ENCODE peak calls at places on chromosomes 12 and 14, in nine cellular contexts. One of them, this sample, is unnamed.

GRCh38 chr12:16136206-16136605 is 141.3 kb downstream of the SLC15A5 start:
- DNase-seq in lower leg skin: no peak
- DNase-seq in body of pancreas: no peak
- DNase-seq in NB4: no peak
- DNase-seq in stomach: no peak
- DNase-seq in H54: no peak
- DNase-seq in heart left ventricle: no peak
- DNase-seq in thyroid gland: no peak
- DNase-seq in IMR-90: no peak
- DNase-seq in this sample: no peak

GRCh38 chr14:77067632-77068514 is 30.2 kb upstream of the CIPC start:
- DNase-seq in lower leg skin: peak
- DNase-seq in body of pancreas: peak
- DNase-seq in NB4: peak
- DNase-seq in stomach: peak
- DNase-seq in H54: peak
- DNase-seq in heart left ventricle: peak
- DNase-seq in thyroid gland: peak
- DNase-seq in IMR-90: peak
- DNase-seq in this sample: peak

GRCh38 chr14:101583006-101583708 is 21.9 kb downstream of the DIO3 start:
- DNase-seq in lower leg skin: no peak
- DNase-seq in body of pancreas: no peak
- DNase-seq in NB4: no peak
- DNase-seq in stomach: no peak
- DNase-seq in H54: no peak
- DNase-seq in heart left ventricle: no peak
- DNase-seq in thyroid gland: no peak
- DNase-seq in IMR-90: no peak
- DNase-seq in this sample: no peak

GRCh38 chr12:61513972-61514371 is 746.2 kb upstream of the USP15 start:
- DNase-seq in lower leg skin: no peak
- DNase-seq in body of pancreas: no peak
- DNase-seq in NB4: no peak
- DNase-seq in stomach: no peak
- DNase-seq in H54: no peak
- DNase-seq in heart left ventricle: no peak
- DNase-seq in thyroid gland: no peak
- DNase-seq in IMR-90: no peak
- DNase-seq in this sample: no peak

GRCh38 chr14:84806627-84807026 is 723.3 kb upstream of the FLRT2 start:
- DNase-seq in lower leg skin: no peak
- DNase-seq in body of pancreas: no peak
- DNase-seq in NB4: no peak
- DNase-seq in stomach: no peak
- DNase-seq in H54: no peak
- DNase-seq in heart left ventricle: no peak
- DNase-seq in thyroid gland: no peak
- DNase-seq in IMR-90: no peak
- DNase-seq in this sample: no peak

GRCh38 chr12:40031965-40032364 is 73.9 kb downstream of the SLC2A13 start:
- DNase-seq in lower leg skin: no peak
- DNase-seq in body of pancreas: peak
- DNase-seq in NB4: no peak
- DNase-seq in stomach: no peak
- DNase-seq in H54: no peak
- DNase-seq in heart left ventricle: no peak
- DNase-seq in thyroid gland: no peak
- DNase-seq in IMR-90: no peak
- DNase-seq in this sample: no peak

GRCh38 chr12:50411051-50411660 is 10.5 kb downstream of the LARP4 start:
- DNase-seq in lower leg skin: peak
- DNase-seq in body of pancreas: no peak
- DNase-seq in NB4: peak
- DNase-seq in stomach: no peak
- DNase-seq in H54: no peak
- DNase-seq in heart left ventricle: no peak
- DNase-seq in thyroid gland: peak
- DNase-seq in IMR-90: peak
- DNase-seq in this sample: no peak

GRCh38 chr12:69900720-69901131 is 75.7 kb downstream of the MYRFL start:
- DNase-seq in lower leg skin: peak
- DNase-seq in body of pancreas: peak
- DNase-seq in NB4: peak
- DNase-seq in stomach: peak
- DNase-seq in H54: no peak
- DNase-seq in heart left ventricle: no peak
- DNase-seq in thyroid gland: peak
- DNase-seq in IMR-90: peak
- DNase-seq in this sample: peak

GRCh38 chr14:104515059-104515810 is 64.3 kb upstream of the C14orf180 start:
- DNase-seq in lower leg skin: no peak
- DNase-seq in body of pancreas: no peak
- DNase-seq in NB4: no peak
- DNase-seq in stomach: peak
- DNase-seq in H54: no peak
- DNase-seq in heart left ventricle: no peak
- DNase-seq in thyroid gland: no peak
- DNase-seq in IMR-90: no peak
- DNase-seq in this sample: no peak

GRCh38 chr12:78062781-78063180 is 232.1 kb downstream of the NAV3 start:
- DNase-seq in lower leg skin: no peak
- DNase-seq in body of pancreas: peak
- DNase-seq in NB4: no peak
- DNase-seq in stomach: peak
- DNase-seq in H54: no peak
- DNase-seq in heart left ventricle: no peak
- DNase-seq in thyroid gland: peak
- DNase-seq in IMR-90: peak
- DNase-seq in this sample: no peak

GRCh38 chr14:69712637-69713088 is 54.3 kb upstream of the SRSF5 start:
- DNase-seq in lower leg skin: peak
- DNase-seq in body of pancreas: peak
- DNase-seq in NB4: peak
- DNase-seq in stomach: peak
- DNase-seq in H54: no peak
- DNase-seq in heart left ventricle: no peak
- DNase-seq in thyroid gland: peak
- DNase-seq in IMR-90: no peak
- DNase-seq in this sample: peak

GRCh38 chr14:80638620-80639215 is 302.8 kb downstream of the CEP128 start:
- DNase-seq in lower leg skin: no peak
- DNase-seq in body of pancreas: no peak
- DNase-seq in NB4: no peak
- DNase-seq in stomach: no peak
- DNase-seq in H54: no peak
- DNase-seq in heart left ventricle: no peak
- DNase-seq in thyroid gland: no peak
- DNase-seq in IMR-90: peak
- DNase-seq in this sample: no peak

GRCh38 chr14:85425507-85425906 is 104.4 kb upstream of the FLRT2 start:
- DNase-seq in lower leg skin: no peak
- DNase-seq in body of pancreas: no peak
- DNase-seq in NB4: no peak
- DNase-seq in stomach: no peak
- DNase-seq in H54: no peak
- DNase-seq in heart left ventricle: no peak
- DNase-seq in thyroid gland: no peak
- DNase-seq in IMR-90: no peak
- DNase-seq in this sample: no peak

GRCh38 chr12:76591461-76591860 is 31.9 kb upstream of the OSBPL8 start:
- DNase-seq in lower leg skin: no peak
- DNase-seq in body of pancreas: no peak
- DNase-seq in NB4: no peak
- DNase-seq in stomach: no peak
- DNase-seq in H54: no peak
- DNase-seq in heart left ventricle: no peak
- DNase-seq in thyroid gland: no peak
- DNase-seq in IMR-90: peak
- DNase-seq in this sample: no peak

GRCh38 chr12:82527165-82527780 is 159.4 kb upstream of the TMTC2 start:
- DNase-seq in lower leg skin: no peak
- DNase-seq in body of pancreas: peak
- DNase-seq in NB4: peak
- DNase-seq in stomach: no peak
- DNase-seq in H54: peak
- DNase-seq in heart left ventricle: no peak
- DNase-seq in thyroid gland: peak
- DNase-seq in IMR-90: peak
- DNase-seq in this sample: peak

GRCh38 chr12:12194206-12194605 is 72.6 kb downstream of the LRP6 start:
- DNase-seq in lower leg skin: no peak
- DNase-seq in body of pancreas: no peak
- DNase-seq in NB4: peak
- DNase-seq in stomach: no peak
- DNase-seq in H54: no peak
- DNase-seq in heart left ventricle: no peak
- DNase-seq in thyroid gland: no peak
- DNase-seq in IMR-90: peak
- DNase-seq in this sample: no peak

GRCh38 chr12:27780612-27781408 is 774 bp upstream of the MANSC4 start:
- DNase-seq in lower leg skin: peak
- DNase-seq in body of pancreas: peak
- DNase-seq in NB4: peak
- DNase-seq in stomach: peak
- DNase-seq in H54: no peak
- DNase-seq in heart left ventricle: no peak
- DNase-seq in thyroid gland: peak
- DNase-seq in IMR-90: peak
- DNase-seq in this sample: peak
- TF ChIP-seq POLR2A in lower leg skin: no peak
- TF ChIP-seq POLR2A in body of pancreas: peak
- TF ChIP-seq POLR2A in NB4: no peak
- TF ChIP-seq POLR2A in stomach: no peak
- TF ChIP-seq POLR2A in H54: no peak
- TF ChIP-seq POLR2A in heart left ventricle: no peak
- TF ChIP-seq POLR2A in thyroid gland: peak
- TF ChIP-seq POLR2A in IMR-90: peak
- TF ChIP-seq POLR2A in this sample: no peak

GRCh38 chr12:93429448-93429847 is 12.3 kb downstream of the UBE2N start:
- DNase-seq in lower leg skin: no peak
- DNase-seq in body of pancreas: no peak
- DNase-seq in NB4: no peak
- DNase-seq in stomach: no peak
- DNase-seq in H54: no peak
- DNase-seq in heart left ventricle: no peak
- DNase-seq in thyroid gland: no peak
- DNase-seq in IMR-90: no peak
- DNase-seq in this sample: peak
- TF ChIP-seq POLR2A in lower leg skin: no peak
- TF ChIP-seq POLR2A in body of pancreas: no peak
- TF ChIP-seq POLR2A in NB4: no peak
- TF ChIP-seq POLR2A in stomach: no peak
- TF ChIP-seq POLR2A in H54: no peak
- TF ChIP-seq POLR2A in heart left ventricle: no peak
- TF ChIP-seq POLR2A in thyroid gland: no peak
- TF ChIP-seq POLR2A in IMR-90: no peak
- TF ChIP-seq POLR2A in this sample: no peak

DNA sequence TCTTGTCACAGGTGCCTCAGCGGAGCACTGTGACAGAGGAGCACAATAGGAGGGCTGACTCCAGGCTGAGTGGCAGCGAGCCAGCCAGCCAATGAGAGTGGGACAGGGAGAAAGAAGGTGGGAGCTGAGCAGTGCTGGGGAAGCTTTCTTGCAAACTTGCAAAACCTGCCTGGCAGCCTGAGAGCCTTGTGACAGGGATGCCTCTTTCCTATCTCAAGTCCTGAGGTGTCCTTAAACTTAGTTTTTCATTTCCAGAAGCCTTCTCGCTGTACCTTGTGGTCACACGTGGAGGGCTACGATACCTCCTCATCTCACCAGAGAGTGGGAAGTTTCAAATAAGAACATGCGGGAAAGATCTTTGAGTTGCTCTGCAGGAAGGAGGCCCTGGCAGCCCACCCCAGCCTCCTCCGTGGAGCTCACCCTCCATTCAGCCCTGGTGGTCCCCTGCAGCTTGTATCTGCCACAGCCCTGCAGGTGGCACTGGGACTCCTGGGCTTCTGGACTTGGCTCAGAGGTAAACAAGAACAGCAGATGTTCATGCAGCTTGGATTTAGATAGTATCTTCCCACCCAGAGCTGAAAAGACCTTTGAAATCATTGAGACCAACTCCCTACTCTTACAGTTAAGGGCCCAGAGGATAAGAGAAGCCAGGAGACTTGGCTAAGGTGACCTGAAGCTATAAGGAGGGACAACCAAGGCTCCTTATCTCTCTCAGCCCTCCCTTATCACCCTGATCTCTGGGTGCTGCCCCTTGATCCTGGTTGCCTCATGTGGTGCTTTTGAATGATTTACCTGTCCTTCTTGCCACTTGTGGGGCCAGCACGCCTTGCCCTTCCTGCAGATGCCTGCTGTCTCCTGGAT is 153.5 kb upstream of the MAX start:
- DNase-seq in lower leg skin: peak
- DNase-seq in body of pancreas: peak
- DNase-seq in NB4: no peak
- DNase-seq in stomach: peak
- DNase-seq in H54: no peak
- DNase-seq in heart left ventricle: no peak
- DNase-seq in thyroid gland: peak
- DNase-seq in IMR-90: no peak
- DNase-seq in this sample: peak
- TF ChIP-seq POLR2A in lower leg skin: no peak
- TF ChIP-seq POLR2A in body of pancreas: no peak
- TF ChIP-seq POLR2A in NB4: no peak
- TF ChIP-seq POLR2A in stomach: no peak
- TF ChIP-seq POLR2A in H54: no peak
- TF ChIP-seq POLR2A in heart left ventricle: no peak
- TF ChIP-seq POLR2A in thyroid gland: no peak
- TF ChIP-seq POLR2A in IMR-90: no peak
- TF ChIP-seq POLR2A in this sample: no peak

DNA sequence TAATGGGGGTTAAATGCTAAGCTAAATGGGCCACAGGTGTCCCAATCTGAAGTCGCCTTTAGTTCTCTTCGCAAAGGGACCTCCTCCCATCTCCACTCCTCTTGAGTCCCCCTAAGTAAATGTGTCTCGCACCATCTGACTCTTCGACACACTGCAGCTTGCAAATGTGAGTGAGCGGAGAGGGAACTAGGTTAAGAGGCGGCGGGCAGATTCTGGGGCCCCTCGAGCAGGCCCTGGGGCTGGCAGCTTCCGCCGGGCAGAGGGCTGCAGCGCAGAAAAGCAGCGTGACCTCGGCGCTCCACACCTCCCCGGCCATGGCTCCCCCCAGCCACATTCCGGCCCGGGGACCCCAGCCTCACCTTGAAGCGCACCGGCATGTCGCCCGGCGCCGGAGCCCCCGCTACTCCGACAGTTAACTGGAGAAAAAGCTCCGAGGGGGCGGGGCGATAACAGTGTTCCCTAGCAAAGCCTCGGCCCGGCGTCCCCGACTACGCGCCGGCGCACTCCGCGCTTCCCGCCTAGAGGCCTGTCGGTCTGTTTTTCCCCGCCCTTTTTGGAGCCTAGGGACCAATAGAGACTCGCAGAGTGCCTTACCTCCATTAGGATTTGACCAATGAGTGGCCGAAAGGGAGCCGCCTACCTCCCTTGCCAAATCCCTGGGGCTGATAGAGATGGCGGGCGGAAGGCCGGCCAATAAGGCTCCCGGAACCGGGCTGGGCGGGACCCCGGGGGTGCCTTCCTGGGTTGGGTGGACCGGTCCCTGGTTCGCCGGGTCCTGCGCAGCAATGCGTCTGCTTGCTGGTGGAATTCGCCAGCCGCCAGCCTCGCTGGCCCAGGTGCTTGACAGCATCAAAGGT is at the start of gene MDM1:
- DNase-seq in lower leg skin: peak
- DNase-seq in body of pancreas: peak
- DNase-seq in NB4: peak
- DNase-seq in stomach: peak
- DNase-seq in H54: peak
- DNase-seq in heart left ventricle: peak
- DNase-seq in thyroid gland: peak
- DNase-seq in IMR-90: peak
- DNase-seq in this sample: peak
- TF ChIP-seq POLR2A in lower leg skin: no peak
- TF ChIP-seq POLR2A in body of pancreas: peak
- TF ChIP-seq POLR2A in NB4: no peak
- TF ChIP-seq POLR2A in stomach: no peak
- TF ChIP-seq POLR2A in H54: peak
- TF ChIP-seq POLR2A in heart left ventricle: peak
- TF ChIP-seq POLR2A in thyroid gland: peak
- TF ChIP-seq POLR2A in IMR-90: no peak
- TF ChIP-seq POLR2A in this sample: no peak

This sample was measured in prostate gland.